ENCODE peak calls at places on chromosomes 6 and 20, in seven cellular contexts. One of them, this sample, is unnamed.

GRCh38 chr6:157929076-157929475 is 52.6 kb upstream of the SYNJ2 start:
- DNase-seq in stimulated activated CD4-positive, alpha-beta T cell treated with anti-CD3 and anti-CD28 coated beads, Interleukin-1b, Interleukin-23, amount 100 ng/mL, for 4 hours: no peak
- DNase-seq in bronchial epithelial cell: no peak
- DNase-seq in fibroblast of lung: no peak
- DNase-seq in glutamatergic neuron: no peak
- DNase-seq in stimulated activated CD8-positive, alpha-beta memory T cell treated with anti-CD3 and anti-CD28 coated beads, Interleukin-15, amount 100 ng/mL, for 48 hours: no peak
- DNase-seq in amygdala: no peak
- DNase-seq in this sample: no peak

GRCh38 chr6:4008324-4009047 is 70.5 kb downstream of the FAM217A start:
- DNase-seq in fibroblast of lung: peak; percentile 94
- DNase-seq in stimulated activated CD8-positive, alpha-beta memory T cell treated with anti-CD3 and anti-CD28 coated beads, Interleukin-15, amount 100 ng/mL, for 48 hours: no peak
- DNase-seq in bronchial epithelial cell: peak; percentile 82
- DNase-seq in stimulated activated CD4-positive, alpha-beta T cell treated with anti-CD3 and anti-CD28 coated beads, Interleukin-1b, Interleukin-23, amount 100 ng/mL, for 4 hours: no peak
- DNase-seq in glutamatergic neuron: no peak
- DNase-seq in amygdala: no peak
- DNase-seq in this sample: peak; percentile 50

GRCh38 chr6:102026649-102027048 is 633.1 kb downstream of the GRIK2 start:
- DNase-seq in amygdala: no peak
- DNase-seq in fibroblast of lung: no peak
- DNase-seq in stimulated activated CD8-positive, alpha-beta memory T cell treated with anti-CD3 and anti-CD28 coated beads, Interleukin-15, amount 100 ng/mL, for 48 hours: no peak
- DNase-seq in glutamatergic neuron: no peak
- DNase-seq in stimulated activated CD4-positive, alpha-beta T cell treated with anti-CD3 and anti-CD28 coated beads, Interleukin-1b, Interleukin-23, amount 100 ng/mL, for 4 hours: no peak
- DNase-seq in bronchial epithelial cell: no peak
- DNase-seq in this sample: no peak

GRCh38 chr6:105397987-105398386 is 4.9 kb downstream of the PREP start:
- DNase-seq in stimulated activated CD8-positive, alpha-beta memory T cell treated with anti-CD3 and anti-CD28 coated beads, Interleukin-15, amount 100 ng/mL, for 48 hours: no peak
- DNase-seq in bronchial epithelial cell: no peak
- DNase-seq in amygdala: no peak
- DNase-seq in stimulated activated CD4-positive, alpha-beta T cell treated with anti-CD3 and anti-CD28 coated beads, Interleukin-1b, Interleukin-23, amount 100 ng/mL, for 4 hours: no peak
- DNase-seq in fibroblast of lung: no peak
- DNase-seq in glutamatergic neuron: no peak
- DNase-seq in this sample: no peak

GRCh38 chr6:111061493-111061892 is 25.8 kb upstream of the SLC16A10 start:
- DNase-seq in glutamatergic neuron: no peak
- DNase-seq in bronchial epithelial cell: peak; percentile 52
- DNase-seq in fibroblast of lung: no peak
- DNase-seq in stimulated activated CD4-positive, alpha-beta T cell treated with anti-CD3 and anti-CD28 coated beads, Interleukin-1b, Interleukin-23, amount 100 ng/mL, for 4 hours: no peak
- DNase-seq in stimulated activated CD8-positive, alpha-beta memory T cell treated with anti-CD3 and anti-CD28 coated beads, Interleukin-15, amount 100 ng/mL, for 48 hours: no peak
- DNase-seq in amygdala: no peak
- DNase-seq in this sample: no peak

GRCh38 chr6:51025082-51025777 is 206.6 kb downstream of the TFAP2B start:
- DNase-seq in stimulated activated CD8-positive, alpha-beta memory T cell treated with anti-CD3 and anti-CD28 coated beads, Interleukin-15, amount 100 ng/mL, for 48 hours: no peak
- DNase-seq in bronchial epithelial cell: peak; percentile 79
- DNase-seq in amygdala: no peak
- DNase-seq in stimulated activated CD4-positive, alpha-beta T cell treated with anti-CD3 and anti-CD28 coated beads, Interleukin-1b, Interleukin-23, amount 100 ng/mL, for 4 hours: no peak
- DNase-seq in glutamatergic neuron: no peak
- DNase-seq in fibroblast of lung: no peak
- DNase-seq in this sample: peak; percentile 31

GRCh38 chr6:77123527-77123926 is 339.8 kb downstream of the HTR1B start:
- DNase-seq in glutamatergic neuron: no peak
- DNase-seq in bronchial epithelial cell: peak; percentile 8
- DNase-seq in fibroblast of lung: no peak
- DNase-seq in stimulated activated CD8-positive, alpha-beta memory T cell treated with anti-CD3 and anti-CD28 coated beads, Interleukin-15, amount 100 ng/mL, for 48 hours: no peak
- DNase-seq in amygdala: no peak
- DNase-seq in stimulated activated CD4-positive, alpha-beta T cell treated with anti-CD3 and anti-CD28 coated beads, Interleukin-1b, Interleukin-23, amount 100 ng/mL, for 4 hours: no peak
- DNase-seq in this sample: no peak

GRCh38 chr20:7496394-7497111 is 443.7 kb downstream of the HAO1 start:
- DNase-seq in stimulated activated CD8-positive, alpha-beta memory T cell treated with anti-CD3 and anti-CD28 coated beads, Interleukin-15, amount 100 ng/mL, for 48 hours: no peak
- DNase-seq in bronchial epithelial cell: no peak
- DNase-seq in fibroblast of lung: no peak
- DNase-seq in amygdala: no peak
- DNase-seq in glutamatergic neuron: no peak
- DNase-seq in stimulated activated CD4-positive, alpha-beta T cell treated with anti-CD3 and anti-CD28 coated beads, Interleukin-1b, Interleukin-23, amount 100 ng/mL, for 4 hours: no peak
- DNase-seq in this sample: no peak

GRCh38 chr20:16671753-16672152 is 58.1 kb upstream of the SNRPB2 start:
- DNase-seq in stimulated activated CD8-positive, alpha-beta memory T cell treated with anti-CD3 and anti-CD28 coated beads, Interleukin-15, amount 100 ng/mL, for 48 hours: no peak
- DNase-seq in fibroblast of lung: no peak
- DNase-seq in bronchial epithelial cell: no peak
- DNase-seq in glutamatergic neuron: no peak
- DNase-seq in stimulated activated CD4-positive, alpha-beta T cell treated with anti-CD3 and anti-CD28 coated beads, Interleukin-1b, Interleukin-23, amount 100 ng/mL, for 4 hours: no peak
- DNase-seq in amygdala: no peak
- DNase-seq in this sample: no peak

GRCh38 chr6:117989086-117989485 is 82.0 kb downstream of the SLC35F1 start:
- DNase-seq in fibroblast of lung: no peak
- DNase-seq in stimulated activated CD4-positive, alpha-beta T cell treated with anti-CD3 and anti-CD28 coated beads, Interleukin-1b, Interleukin-23, amount 100 ng/mL, for 4 hours: no peak
- DNase-seq in glutamatergic neuron: no peak
- DNase-seq in bronchial epithelial cell: no peak
- DNase-seq in amygdala: no peak
- DNase-seq in stimulated activated CD8-positive, alpha-beta memory T cell treated with anti-CD3 and anti-CD28 coated beads, Interleukin-15, amount 100 ng/mL, for 48 hours: no peak
- DNase-seq in this sample: no peak

GRCh38 chr6:9397981-9398559 is 962.7 kb upstream of the SLC35B3 start:
- DNase-seq in bronchial epithelial cell: peak; percentile 93
- DNase-seq in amygdala: no peak
- DNase-seq in fibroblast of lung: no peak
- DNase-seq in glutamatergic neuron: peak; percentile 16
- DNase-seq in stimulated activated CD4-positive, alpha-beta T cell treated with anti-CD3 and anti-CD28 coated beads, Interleukin-1b, Interleukin-23, amount 100 ng/mL, for 4 hours: no peak
- DNase-seq in stimulated activated CD8-positive, alpha-beta memory T cell treated with anti-CD3 and anti-CD28 coated beads, Interleukin-15, amount 100 ng/mL, for 48 hours: no peak
- DNase-seq in this sample: peak; percentile 16

GRCh38 chr20:58216334-58216733 is 12.1 kb downstream of the ANKRD60 start:
- DNase-seq in stimulated activated CD8-positive, alpha-beta memory T cell treated with anti-CD3 and anti-CD28 coated beads, Interleukin-15, amount 100 ng/mL, for 48 hours: no peak
- DNase-seq in amygdala: no peak
- DNase-seq in fibroblast of lung: peak; percentile 78
- DNase-seq in glutamatergic neuron: no peak
- DNase-seq in bronchial epithelial cell: no peak
- DNase-seq in stimulated activated CD4-positive, alpha-beta T cell treated with anti-CD3 and anti-CD28 coated beads, Interleukin-1b, Interleukin-23, amount 100 ng/mL, for 4 hours: no peak
- DNase-seq in this sample: no peak

GRCh38 chr6:158207452-158207788 is 39.3 kb downstream of the GTF2H5 start:
- DNase-seq in stimulated activated CD4-positive, alpha-beta T cell treated with anti-CD3 and anti-CD28 coated beads, Interleukin-1b, Interleukin-23, amount 100 ng/mL, for 4 hours: no peak
- DNase-seq in stimulated activated CD8-positive, alpha-beta memory T cell treated with anti-CD3 and anti-CD28 coated beads, Interleukin-15, amount 100 ng/mL, for 48 hours: no peak
- DNase-seq in fibroblast of lung: no peak
- DNase-seq in amygdala: no peak
- DNase-seq in bronchial epithelial cell: peak; percentile 94
- DNase-seq in glutamatergic neuron: no peak
- DNase-seq in this sample: peak; percentile 77

GRCh38 chr6:12291785-12292604 is 1.8 kb downstream of the EDN1 start:
- DNase-seq in stimulated activated CD8-positive, alpha-beta memory T cell treated with anti-CD3 and anti-CD28 coated beads, Interleukin-15, amount 100 ng/mL, for 48 hours: no peak
- DNase-seq in amygdala: no peak
- DNase-seq in fibroblast of lung: no peak
- DNase-seq in glutamatergic neuron: no peak
- DNase-seq in stimulated activated CD4-positive, alpha-beta T cell treated with anti-CD3 and anti-CD28 coated beads, Interleukin-1b, Interleukin-23, amount 100 ng/mL, for 4 hours: no peak
- DNase-seq in bronchial epithelial cell: peak; percentile 55
- DNase-seq in this sample: no peak

GRCh38 chr20:3559637-3560036 is 88.8 kb downstream of the ATRN start:
- DNase-seq in stimulated activated CD4-positive, alpha-beta T cell treated with anti-CD3 and anti-CD28 coated beads, Interleukin-1b, Interleukin-23, amount 100 ng/mL, for 4 hours: no peak
- DNase-seq in fibroblast of lung: no peak
- DNase-seq in glutamatergic neuron: no peak
- DNase-seq in amygdala: no peak
- DNase-seq in stimulated activated CD8-positive, alpha-beta memory T cell treated with anti-CD3 and anti-CD28 coated beads, Interleukin-15, amount 100 ng/mL, for 48 hours: no peak
- DNase-seq in bronchial epithelial cell: no peak
- DNase-seq in this sample: no peak

GRCh38 chr6:88843040-88843439 is 120.4 kb downstream of the RNGTT start:
- DNase-seq in bronchial epithelial cell: no peak
- DNase-seq in stimulated activated CD4-positive, alpha-beta T cell treated with anti-CD3 and anti-CD28 coated beads, Interleukin-1b, Interleukin-23, amount 100 ng/mL, for 4 hours: no peak
- DNase-seq in fibroblast of lung: peak; percentile 87
- DNase-seq in stimulated activated CD8-positive, alpha-beta memory T cell treated with anti-CD3 and anti-CD28 coated beads, Interleukin-15, amount 100 ng/mL, for 48 hours: no peak
- DNase-seq in glutamatergic neuron: no peak
- DNase-seq in amygdala: no peak
- DNase-seq in this sample: no peak

GRCh38 chr6:34412054-34412453 is 13.8 kb downstream of the RPS10 start:
- DNase-seq in stimulated activated CD4-positive, alpha-beta T cell treated with anti-CD3 and anti-CD28 coated beads, Interleukin-1b, Interleukin-23, amount 100 ng/mL, for 4 hours: no peak
- DNase-seq in bronchial epithelial cell: no peak
- DNase-seq in fibroblast of lung: no peak
- DNase-seq in glutamatergic neuron: no peak
- DNase-seq in stimulated activated CD8-positive, alpha-beta memory T cell treated with anti-CD3 and anti-CD28 coated beads, Interleukin-15, amount 100 ng/mL, for 48 hours: no peak
- DNase-seq in amygdala: peak; percentile 71
- DNase-seq in this sample: no peak

GRCh38 chr20:48807586-48808381 is 20.0 kb downstream of the PREX1 start:
- DNase-seq in fibroblast of lung: peak; percentile 42
- DNase-seq in stimulated activated CD8-positive, alpha-beta memory T cell treated with anti-CD3 and anti-CD28 coated beads, Interleukin-15, amount 100 ng/mL, for 48 hours: no peak
- DNase-seq in bronchial epithelial cell: no peak
- DNase-seq in amygdala: peak; percentile 53
- DNase-seq in stimulated activated CD4-positive, alpha-beta T cell treated with anti-CD3 and anti-CD28 coated beads, Interleukin-1b, Interleukin-23, amount 100 ng/mL, for 4 hours: no peak
- DNase-seq in glutamatergic neuron: peak; percentile 48
- DNase-seq in this sample: no peak

GRCh38 chr6:8219352-8219943 is 117.1 kb upstream of the EEF1E1 start:
- DNase-seq in bronchial epithelial cell: peak; percentile 26
- DNase-seq in fibroblast of lung: peak; percentile 69
- DNase-seq in glutamatergic neuron: no peak
- DNase-seq in stimulated activated CD4-positive, alpha-beta T cell treated with anti-CD3 and anti-CD28 coated beads, Interleukin-1b, Interleukin-23, amount 100 ng/mL, for 4 hours: no peak
- DNase-seq in amygdala: no peak
- DNase-seq in stimulated activated CD8-positive, alpha-beta memory T cell treated with anti-CD3 and anti-CD28 coated beads, Interleukin-15, amount 100 ng/mL, for 48 hours: no peak
- DNase-seq in this sample: no peak

GRCh38 chr6:14000901-14001300 is 76.1 kb downstream of the RNF182 start:
- DNase-seq in bronchial epithelial cell: no peak
- DNase-seq in fibroblast of lung: no peak
- DNase-seq in glutamatergic neuron: no peak
- DNase-seq in stimulated activated CD8-positive, alpha-beta memory T cell treated with anti-CD3 and anti-CD28 coated beads, Interleukin-15, amount 100 ng/mL, for 48 hours: no peak
- DNase-seq in stimulated activated CD4-positive, alpha-beta T cell treated with anti-CD3 and anti-CD28 coated beads, Interleukin-1b, Interleukin-23, amount 100 ng/mL, for 4 hours: no peak
- DNase-seq in amygdala: no peak
- DNase-seq in this sample: no peak

GRCh38 chr6:156718647-156719394 is 58.4 kb upstream of the ARID1B start:
- DNase-seq in fibroblast of lung: no peak
- DNase-seq in stimulated activated CD8-positive, alpha-beta memory T cell treated with anti-CD3 and anti-CD28 coated beads, Interleukin-15, amount 100 ng/mL, for 48 hours: no peak
- DNase-seq in amygdala: no peak
- DNase-seq in stimulated activated CD4-positive, alpha-beta T cell treated with anti-CD3 and anti-CD28 coated beads, Interleukin-1b, Interleukin-23, amount 100 ng/mL, for 4 hours: no peak
- DNase-seq in bronchial epithelial cell: peak; percentile 35
- DNase-seq in glutamatergic neuron: no peak
- DNase-seq in this sample: no peak

GRCh38 chr6:1836690-1837089 is 227.0 kb downstream of the FOXC1 start:
- DNase-seq in stimulated activated CD4-positive, alpha-beta T cell treated with anti-CD3 and anti-CD28 coated beads, Interleukin-1b, Interleukin-23, amount 100 ng/mL, for 4 hours: no peak
- DNase-seq in fibroblast of lung: no peak
- DNase-seq in glutamatergic neuron: no peak
- DNase-seq in bronchial epithelial cell: no peak
- DNase-seq in amygdala: no peak
- DNase-seq in stimulated activated CD8-positive, alpha-beta memory T cell treated with anti-CD3 and anti-CD28 coated beads, Interleukin-15, amount 100 ng/mL, for 48 hours: no peak
- DNase-seq in this sample: no peak

GRCh38 chr6:87879144-87879861 is 168.3 kb upstream of the SPACA1 start:
- DNase-seq in glutamatergic neuron: peak; percentile 45
- DNase-seq in amygdala: no peak
- DNase-seq in bronchial epithelial cell: no peak
- DNase-seq in fibroblast of lung: no peak
- DNase-seq in stimulated activated CD8-positive, alpha-beta memory T cell treated with anti-CD3 and anti-CD28 coated beads, Interleukin-15, amount 100 ng/mL, for 48 hours: no peak
- DNase-seq in stimulated activated CD4-positive, alpha-beta T cell treated with anti-CD3 and anti-CD28 coated beads, Interleukin-1b, Interleukin-23, amount 100 ng/mL, for 4 hours: no peak
- DNase-seq in this sample: no peak

GRCh38 chr6:33453361-33454008 is 891 bp upstream of the ZBTB9 start:
- DNase-seq in amygdala: no peak
- DNase-seq in stimulated activated CD8-positive, alpha-beta memory T cell treated with anti-CD3 and anti-CD28 coated beads, Interleukin-15, amount 100 ng/mL, for 48 hours: no peak
- DNase-seq in bronchial epithelial cell: no peak
- DNase-seq in glutamatergic neuron: no peak
- DNase-seq in stimulated activated CD4-positive, alpha-beta T cell treated with anti-CD3 and anti-CD28 coated beads, Interleukin-1b, Interleukin-23, amount 100 ng/mL, for 4 hours: no peak
- DNase-seq in fibroblast of lung: no peak
- DNase-seq in this sample: no peak

GRCh38 chr6:135897087-135897486 is 45.6 kb downstream of the PDE7B start:
- DNase-seq in fibroblast of lung: no peak
- DNase-seq in stimulated activated CD4-positive, alpha-beta T cell treated with anti-CD3 and anti-CD28 coated beads, Interleukin-1b, Interleukin-23, amount 100 ng/mL, for 4 hours: no peak
- DNase-seq in amygdala: no peak
- DNase-seq in glutamatergic neuron: no peak
- DNase-seq in stimulated activated CD8-positive, alpha-beta memory T cell treated with anti-CD3 and anti-CD28 coated beads, Interleukin-15, amount 100 ng/mL, for 48 hours: no peak
- DNase-seq in bronchial epithelial cell: no peak
- DNase-seq in this sample: no peak

GRCh38 chr20:50969416-50969815 is 10.8 kb downstream of the MOCS3 start:
- DNase-seq in stimulated activated CD4-positive, alpha-beta T cell treated with anti-CD3 and anti-CD28 coated beads, Interleukin-1b, Interleukin-23, amount 100 ng/mL, for 4 hours: no peak
- DNase-seq in bronchial epithelial cell: no peak
- DNase-seq in fibroblast of lung: no peak
- DNase-seq in glutamatergic neuron: no peak
- DNase-seq in amygdala: no peak
- DNase-seq in stimulated activated CD8-positive, alpha-beta memory T cell treated with anti-CD3 and anti-CD28 coated beads, Interleukin-15, amount 100 ng/mL, for 48 hours: no peak
- DNase-seq in this sample: no peak

GRCh38 chr20:43840382-43841070 is 74.1 kb upstream of the TOX2 start:
- DNase-seq in stimulated activated CD8-positive, alpha-beta memory T cell treated with anti-CD3 and anti-CD28 coated beads, Interleukin-15, amount 100 ng/mL, for 48 hours: no peak
- DNase-seq in fibroblast of lung: peak; percentile 44
- DNase-seq in stimulated activated CD4-positive, alpha-beta T cell treated with anti-CD3 and anti-CD28 coated beads, Interleukin-1b, Interleukin-23, amount 100 ng/mL, for 4 hours: peak; percentile 15
- DNase-seq in amygdala: no peak
- DNase-seq in bronchial epithelial cell: no peak
- DNase-seq in glutamatergic neuron: peak; percentile 31
- DNase-seq in this sample: no peak

GRCh38 chr20:25397827-25398226 is 7.2 kb upstream of the ABHD12 start:
- DNase-seq in stimulated activated CD8-positive, alpha-beta memory T cell treated with anti-CD3 and anti-CD28 coated beads, Interleukin-15, amount 100 ng/mL, for 48 hours: no peak
- DNase-seq in glutamatergic neuron: no peak
- DNase-seq in fibroblast of lung: no peak
- DNase-seq in amygdala: no peak
- DNase-seq in bronchial epithelial cell: peak; percentile 36
- DNase-seq in stimulated activated CD4-positive, alpha-beta T cell treated with anti-CD3 and anti-CD28 coated beads, Interleukin-1b, Interleukin-23, amount 100 ng/mL, for 4 hours: no peak
- DNase-seq in this sample: peak; percentile 24

GRCh38 chr6:32933661-32934085 is 7.2 kb downstream of the HLA-DMB start:
- DNase-seq in glutamatergic neuron: peak; percentile 81
- DNase-seq in amygdala: no peak
- DNase-seq in stimulated activated CD8-positive, alpha-beta memory T cell treated with anti-CD3 and anti-CD28 coated beads, Interleukin-15, amount 100 ng/mL, for 48 hours: peak; percentile 47
- DNase-seq in fibroblast of lung: peak; percentile 82
- DNase-seq in bronchial epithelial cell: peak; percentile 63
- DNase-seq in stimulated activated CD4-positive, alpha-beta T cell treated with anti-CD3 and anti-CD28 coated beads, Interleukin-1b, Interleukin-23, amount 100 ng/mL, for 4 hours: peak; percentile 70
- DNase-seq in this sample: no peak

GRCh38 chr6:151442359-151442758 is 9.6 kb downstream of the RMND1 start:
- DNase-seq in glutamatergic neuron: no peak
- DNase-seq in stimulated activated CD8-positive, alpha-beta memory T cell treated with anti-CD3 and anti-CD28 coated beads, Interleukin-15, amount 100 ng/mL, for 48 hours: no peak
- DNase-seq in bronchial epithelial cell: no peak
- DNase-seq in stimulated activated CD4-positive, alpha-beta T cell treated with anti-CD3 and anti-CD28 coated beads, Interleukin-1b, Interleukin-23, amount 100 ng/mL, for 4 hours: no peak
- DNase-seq in fibroblast of lung: no peak
- DNase-seq in amygdala: no peak
- DNase-seq in this sample: no peak

GRCh38 chr6:110544472-110544871 is 68.1 kb upstream of the SLC22A16 start:
- DNase-seq in amygdala: no peak
- DNase-seq in glutamatergic neuron: no peak
- DNase-seq in bronchial epithelial cell: no peak
- DNase-seq in stimulated activated CD4-positive, alpha-beta T cell treated with anti-CD3 and anti-CD28 coated beads, Interleukin-1b, Interleukin-23, amount 100 ng/mL, for 4 hours: no peak
- DNase-seq in stimulated activated CD8-positive, alpha-beta memory T cell treated with anti-CD3 and anti-CD28 coated beads, Interleukin-15, amount 100 ng/mL, for 48 hours: no peak
- DNase-seq in fibroblast of lung: no peak
- DNase-seq in this sample: no peak

GRCh38 chr6:1190361-1190760 is 121.5 kb upstream of the FOXQ1 start:
- DNase-seq in fibroblast of lung: peak; percentile 88
- DNase-seq in glutamatergic neuron: no peak
- DNase-seq in bronchial epithelial cell: peak; percentile 97
- DNase-seq in stimulated activated CD8-positive, alpha-beta memory T cell treated with anti-CD3 and anti-CD28 coated beads, Interleukin-15, amount 100 ng/mL, for 48 hours: no peak
- DNase-seq in stimulated activated CD4-positive, alpha-beta T cell treated with anti-CD3 and anti-CD28 coated beads, Interleukin-1b, Interleukin-23, amount 100 ng/mL, for 4 hours: no peak
- DNase-seq in amygdala: no peak
- DNase-seq in this sample: peak; percentile 79

GRCh38 chr6:42783876-42784738 is 2.3 kb downstream of the BICRAL start:
- DNase-seq in stimulated activated CD8-positive, alpha-beta memory T cell treated with anti-CD3 and anti-CD28 coated beads, Interleukin-15, amount 100 ng/mL, for 48 hours: no peak
- DNase-seq in fibroblast of lung: peak; percentile 25
- DNase-seq in glutamatergic neuron: no peak
- DNase-seq in amygdala: no peak
- DNase-seq in stimulated activated CD4-positive, alpha-beta T cell treated with anti-CD3 and anti-CD28 coated beads, Interleukin-1b, Interleukin-23, amount 100 ng/mL, for 4 hours: no peak
- DNase-seq in bronchial epithelial cell: no peak
- DNase-seq in this sample: no peak

GRCh38 chr6:107290491-107290890 is 168.9 kb downstream of the PDSS2 start:
- DNase-seq in glutamatergic neuron: no peak
- DNase-seq in stimulated activated CD4-positive, alpha-beta T cell treated with anti-CD3 and anti-CD28 coated beads, Interleukin-1b, Interleukin-23, amount 100 ng/mL, for 4 hours: no peak
- DNase-seq in amygdala: no peak
- DNase-seq in stimulated activated CD8-positive, alpha-beta memory T cell treated with anti-CD3 and anti-CD28 coated beads, Interleukin-15, amount 100 ng/mL, for 48 hours: no peak
- DNase-seq in bronchial epithelial cell: no peak
- DNase-seq in fibroblast of lung: no peak
- DNase-seq in this sample: no peak

GRCh38 chr20:1185781-1186334 is 1.1 kb upstream of the TMEM74B start:
- DNase-seq in bronchial epithelial cell: peak; percentile 24
- DNase-seq in amygdala: no peak
- DNase-seq in fibroblast of lung: peak; percentile 37
- DNase-seq in stimulated activated CD8-positive, alpha-beta memory T cell treated with anti-CD3 and anti-CD28 coated beads, Interleukin-15, amount 100 ng/mL, for 48 hours: peak; percentile 13
- DNase-seq in stimulated activated CD4-positive, alpha-beta T cell treated with anti-CD3 and anti-CD28 coated beads, Interleukin-1b, Interleukin-23, amount 100 ng/mL, for 4 hours: peak; percentile 42
- DNase-seq in glutamatergic neuron: peak; percentile 80
- DNase-seq in this sample: no peak

GRCh38 chr6:34597605-34598353 is 41.6 kb upstream of the SPDEF start:
- DNase-seq in stimulated activated CD4-positive, alpha-beta T cell treated with anti-CD3 and anti-CD28 coated beads, Interleukin-1b, Interleukin-23, amount 100 ng/mL, for 4 hours: no peak
- DNase-seq in stimulated activated CD8-positive, alpha-beta memory T cell treated with anti-CD3 and anti-CD28 coated beads, Interleukin-15, amount 100 ng/mL, for 48 hours: no peak
- DNase-seq in glutamatergic neuron: no peak
- DNase-seq in amygdala: no peak
- DNase-seq in bronchial epithelial cell: no peak
- DNase-seq in fibroblast of lung: no peak
- DNase-seq in this sample: no peak

GRCh38 chr20:59495894-59496510 is 108.3 kb upstream of the PHACTR3 start:
- DNase-seq in glutamatergic neuron: peak; percentile 86
- DNase-seq in amygdala: peak; percentile 5
- DNase-seq in bronchial epithelial cell: peak; percentile 31
- DNase-seq in stimulated activated CD8-positive, alpha-beta memory T cell treated with anti-CD3 and anti-CD28 coated beads, Interleukin-15, amount 100 ng/mL, for 48 hours: peak; percentile 40
- DNase-seq in stimulated activated CD4-positive, alpha-beta T cell treated with anti-CD3 and anti-CD28 coated beads, Interleukin-1b, Interleukin-23, amount 100 ng/mL, for 4 hours: peak; percentile 63
- DNase-seq in fibroblast of lung: peak; percentile 59
- DNase-seq in this sample: no peak

GRCh38 chr20:3067139-3068009 is 4.0 kb upstream of the OXT start:
- DNase-seq in bronchial epithelial cell: no peak
- DNase-seq in amygdala: no peak
- DNase-seq in stimulated activated CD8-positive, alpha-beta memory T cell treated with anti-CD3 and anti-CD28 coated beads, Interleukin-15, amount 100 ng/mL, for 48 hours: no peak
- DNase-seq in glutamatergic neuron: no peak
- DNase-seq in fibroblast of lung: no peak
- DNase-seq in stimulated activated CD4-positive, alpha-beta T cell treated with anti-CD3 and anti-CD28 coated beads, Interleukin-1b, Interleukin-23, amount 100 ng/mL, for 4 hours: no peak
- DNase-seq in this sample: no peak

This sample was measured in epithelial cell of prostate.